ENCODE peak calls at places on chromosomes 13 and 19, in seven cellular contexts. One of them, this sample, is unnamed.
A peak's percentile ranks its signal among the peaks of the same experiment; 100 is the strongest.

GRCh38 chr13:97401421-97401820 is 32.5 kb upstream of the RAP2A start:
- DNase-seq in WTC11: no peak
- DNase-seq in anterior cingulate cortex: no peak
- DNase-seq in stimulated activated CD8-positive, alpha-beta memory T cell treated with anti-CD3 and anti-CD28 coated beads, Interleukin-2, amount 100 ng/mL, for 1 hour: no peak
- DNase-seq in AG04450: no peak
- DNase-seq in astrocyte of the spinal cord: no peak
- DNase-seq in effector memory CD4-positive, alpha-beta T cell: no peak
- DNase-seq in this sample: no peak

GRCh38 chr13:73722120-73722519 is 412.1 kb downstream of the KLF12 start:
- DNase-seq in AG04450: peak; percentile 8
- DNase-seq in stimulated activated CD8-positive, alpha-beta memory T cell treated with anti-CD3 and anti-CD28 coated beads, Interleukin-2, amount 100 ng/mL, for 1 hour: no peak
- DNase-seq in astrocyte of the spinal cord: peak; percentile 61
- DNase-seq in effector memory CD4-positive, alpha-beta T cell: no peak
- DNase-seq in WTC11: no peak
- DNase-seq in anterior cingulate cortex: no peak
- DNase-seq in this sample: peak; percentile 89

GRCh38 chr19:3683866-3684816 is 16.1 kb downstream of the PIP5K1C start:
- DNase-seq in stimulated activated CD8-positive, alpha-beta memory T cell treated with anti-CD3 and anti-CD28 coated beads, Interleukin-2, amount 100 ng/mL, for 1 hour: no peak
- DNase-seq in effector memory CD4-positive, alpha-beta T cell: no peak
- DNase-seq in anterior cingulate cortex: no peak
- DNase-seq in astrocyte of the spinal cord: peak; percentile 86
- DNase-seq in AG04450: no peak
- DNase-seq in WTC11: no peak
- DNase-seq in this sample: no peak

GRCh38 chr13:60765700-60766411 is 368.8 kb downstream of the TDRD3 start:
- DNase-seq in WTC11: no peak
- DNase-seq in stimulated activated CD8-positive, alpha-beta memory T cell treated with anti-CD3 and anti-CD28 coated beads, Interleukin-2, amount 100 ng/mL, for 1 hour: no peak
- DNase-seq in effector memory CD4-positive, alpha-beta T cell: no peak
- DNase-seq in astrocyte of the spinal cord: peak; percentile 31
- DNase-seq in AG04450: no peak
- DNase-seq in anterior cingulate cortex: no peak
- DNase-seq in this sample: peak; percentile 25

GRCh38 chr13:91722267-91722884 is 324.0 kb downstream of the GPC5 start:
- DNase-seq in WTC11: no peak
- DNase-seq in astrocyte of the spinal cord: peak; percentile 49
- DNase-seq in anterior cingulate cortex: no peak
- DNase-seq in effector memory CD4-positive, alpha-beta T cell: no peak
- DNase-seq in stimulated activated CD8-positive, alpha-beta memory T cell treated with anti-CD3 and anti-CD28 coated beads, Interleukin-2, amount 100 ng/mL, for 1 hour: no peak
- DNase-seq in AG04450: no peak
- DNase-seq in this sample: peak; percentile 33

GRCh38 chr13:114140909-114141255 is 8.5 kb upstream of the RASA3 start:
- DNase-seq in anterior cingulate cortex: no peak
- DNase-seq in AG04450: no peak
- DNase-seq in astrocyte of the spinal cord: no peak
- DNase-seq in effector memory CD4-positive, alpha-beta T cell: no peak
- DNase-seq in stimulated activated CD8-positive, alpha-beta memory T cell treated with anti-CD3 and anti-CD28 coated beads, Interleukin-2, amount 100 ng/mL, for 1 hour: no peak
- DNase-seq in WTC11: peak; percentile 7
- DNase-seq in this sample: no peak

GRCh38 chr13:59408738-59409137 is 755.0 kb downstream of the DIAPH3 start:
- DNase-seq in AG04450: no peak
- DNase-seq in anterior cingulate cortex: no peak
- DNase-seq in effector memory CD4-positive, alpha-beta T cell: no peak
- DNase-seq in stimulated activated CD8-positive, alpha-beta memory T cell treated with anti-CD3 and anti-CD28 coated beads, Interleukin-2, amount 100 ng/mL, for 1 hour: no peak
- DNase-seq in astrocyte of the spinal cord: no peak
- DNase-seq in WTC11: no peak
- DNase-seq in this sample: no peak

GRCh38 chr19:38073806-38074685 is 150.0 kb downstream of the DPF1 start:
- DNase-seq in effector memory CD4-positive, alpha-beta T cell: no peak
- DNase-seq in stimulated activated CD8-positive, alpha-beta memory T cell treated with anti-CD3 and anti-CD28 coated beads, Interleukin-2, amount 100 ng/mL, for 1 hour: no peak
- DNase-seq in astrocyte of the spinal cord: no peak
- DNase-seq in WTC11: peak; percentile 73
- DNase-seq in AG04450: no peak
- DNase-seq in anterior cingulate cortex: no peak
- DNase-seq in this sample: no peak

GRCh38 chr13:98022210-98022609 is 68.7 kb downstream of the IPO5 start:
- DNase-seq in astrocyte of the spinal cord: peak; percentile 80
- DNase-seq in anterior cingulate cortex: no peak
- DNase-seq in effector memory CD4-positive, alpha-beta T cell: no peak
- DNase-seq in WTC11: no peak
- DNase-seq in stimulated activated CD8-positive, alpha-beta memory T cell treated with anti-CD3 and anti-CD28 coated beads, Interleukin-2, amount 100 ng/mL, for 1 hour: no peak
- DNase-seq in AG04450: peak; percentile 38
- DNase-seq in this sample: peak; percentile 77

GRCh38 chr13:33007950-33008349 is 8.3 kb upstream of the KL start:
- DNase-seq in anterior cingulate cortex: no peak
- DNase-seq in effector memory CD4-positive, alpha-beta T cell: no peak
- DNase-seq in astrocyte of the spinal cord: no peak
- DNase-seq in stimulated activated CD8-positive, alpha-beta memory T cell treated with anti-CD3 and anti-CD28 coated beads, Interleukin-2, amount 100 ng/mL, for 1 hour: no peak
- DNase-seq in AG04450: no peak
- DNase-seq in WTC11: no peak
- DNase-seq in this sample: no peak

GRCh38 chr13:100650321-100650720 is 24.3 kb downstream of the TMTC4 start:
- DNase-seq in astrocyte of the spinal cord: no peak
- DNase-seq in WTC11: no peak
- DNase-seq in effector memory CD4-positive, alpha-beta T cell: no peak
- DNase-seq in stimulated activated CD8-positive, alpha-beta memory T cell treated with anti-CD3 and anti-CD28 coated beads, Interleukin-2, amount 100 ng/mL, for 1 hour: no peak
- DNase-seq in anterior cingulate cortex: peak; percentile 72
- DNase-seq in AG04450: no peak
- DNase-seq in this sample: no peak

GRCh38 chr13:109196896-109197295 is 567.5 kb downstream of the MYO16 start:
- DNase-seq in WTC11: peak; percentile 61
- DNase-seq in AG04450: no peak
- DNase-seq in astrocyte of the spinal cord: no peak
- DNase-seq in stimulated activated CD8-positive, alpha-beta memory T cell treated with anti-CD3 and anti-CD28 coated beads, Interleukin-2, amount 100 ng/mL, for 1 hour: no peak
- DNase-seq in anterior cingulate cortex: no peak
- DNase-seq in effector memory CD4-positive, alpha-beta T cell: no peak
- DNase-seq in this sample: no peak

GRCh38 chr13:95535243-95535642 is 17.3 kb upstream of the CLDN10 start:
- DNase-seq in astrocyte of the spinal cord: peak; percentile 81
- DNase-seq in stimulated activated CD8-positive, alpha-beta memory T cell treated with anti-CD3 and anti-CD28 coated beads, Interleukin-2, amount 100 ng/mL, for 1 hour: no peak
- DNase-seq in AG04450: no peak
- DNase-seq in anterior cingulate cortex: no peak
- DNase-seq in WTC11: no peak
- DNase-seq in effector memory CD4-positive, alpha-beta T cell: no peak
- DNase-seq in this sample: peak; percentile 98

GRCh38 chr13:61024046-61024445 is 391.6 kb downstream of the PCDH20 start:
- DNase-seq in AG04450: no peak
- DNase-seq in WTC11: no peak
- DNase-seq in astrocyte of the spinal cord: no peak
- DNase-seq in anterior cingulate cortex: no peak
- DNase-seq in stimulated activated CD8-positive, alpha-beta memory T cell treated with anti-CD3 and anti-CD28 coated beads, Interleukin-2, amount 100 ng/mL, for 1 hour: no peak
- DNase-seq in effector memory CD4-positive, alpha-beta T cell: no peak
- DNase-seq in this sample: no peak

GRCh38 chr19:8363803-8364771 is at the start of gene ANGPTL4:
- DNase-seq in WTC11: peak; percentile 68
- DNase-seq in AG04450: no peak
- DNase-seq in stimulated activated CD8-positive, alpha-beta memory T cell treated with anti-CD3 and anti-CD28 coated beads, Interleukin-2, amount 100 ng/mL, for 1 hour: peak; percentile 20
- DNase-seq in effector memory CD4-positive, alpha-beta T cell: no peak
- DNase-seq in anterior cingulate cortex: peak; percentile 17
- DNase-seq in astrocyte of the spinal cord: peak; percentile 74
- DNase-seq in this sample: no peak

GRCh38 chr19:33229962-33230361 is 4.3 kb upstream of the SLC7A10 start:
- DNase-seq in WTC11: no peak
- DNase-seq in astrocyte of the spinal cord: no peak
- DNase-seq in stimulated activated CD8-positive, alpha-beta memory T cell treated with anti-CD3 and anti-CD28 coated beads, Interleukin-2, amount 100 ng/mL, for 1 hour: no peak
- DNase-seq in anterior cingulate cortex: no peak
- DNase-seq in effector memory CD4-positive, alpha-beta T cell: no peak
- DNase-seq in AG04450: no peak
- DNase-seq in this sample: no peak

GRCh38 chr13:93147293-93147645 is 79.3 kb upstream of the GPC6 start:
- DNase-seq in anterior cingulate cortex: no peak
- DNase-seq in astrocyte of the spinal cord: no peak
- DNase-seq in AG04450: no peak
- DNase-seq in WTC11: no peak
- DNase-seq in stimulated activated CD8-positive, alpha-beta memory T cell treated with anti-CD3 and anti-CD28 coated beads, Interleukin-2, amount 100 ng/mL, for 1 hour: no peak
- DNase-seq in effector memory CD4-positive, alpha-beta T cell: no peak
- DNase-seq in this sample: no peak

GRCh38 chr13:41568143-41568989 is 111.0 kb downstream of the RGCC start:
- DNase-seq in anterior cingulate cortex: no peak
- DNase-seq in WTC11: no peak
- DNase-seq in astrocyte of the spinal cord: no peak
- DNase-seq in stimulated activated CD8-positive, alpha-beta memory T cell treated with anti-CD3 and anti-CD28 coated beads, Interleukin-2, amount 100 ng/mL, for 1 hour: no peak
- DNase-seq in effector memory CD4-positive, alpha-beta T cell: no peak
- DNase-seq in AG04450: no peak
- DNase-seq in this sample: no peak

GRCh38 chr13:43377149-43377548 is 353.8 kb downstream of the DNAJC15 start:
- DNase-seq in AG04450: no peak
- DNase-seq in astrocyte of the spinal cord: no peak
- DNase-seq in anterior cingulate cortex: no peak
- DNase-seq in WTC11: no peak
- DNase-seq in stimulated activated CD8-positive, alpha-beta memory T cell treated with anti-CD3 and anti-CD28 coated beads, Interleukin-2, amount 100 ng/mL, for 1 hour: no peak
- DNase-seq in effector memory CD4-positive, alpha-beta T cell: no peak
- DNase-seq in this sample: no peak

GRCh38 chr13:33312150-33312908 is 26.8 kb upstream of the STARD13 start:
- DNase-seq in astrocyte of the spinal cord: peak; percentile 60
- DNase-seq in anterior cingulate cortex: no peak
- DNase-seq in WTC11: no peak
- DNase-seq in stimulated activated CD8-positive, alpha-beta memory T cell treated with anti-CD3 and anti-CD28 coated beads, Interleukin-2, amount 100 ng/mL, for 1 hour: no peak
- DNase-seq in effector memory CD4-positive, alpha-beta T cell: no peak
- DNase-seq in AG04450: no peak
- DNase-seq in this sample: peak; percentile 65

GRCh38 chr13:48629282-48629681 is 24.4 kb upstream of the CYSLTR2 start:
- DNase-seq in anterior cingulate cortex: no peak
- DNase-seq in astrocyte of the spinal cord: no peak
- DNase-seq in AG04450: no peak
- DNase-seq in WTC11: no peak
- DNase-seq in effector memory CD4-positive, alpha-beta T cell: no peak
- DNase-seq in stimulated activated CD8-positive, alpha-beta memory T cell treated with anti-CD3 and anti-CD28 coated beads, Interleukin-2, amount 100 ng/mL, for 1 hour: no peak
- DNase-seq in this sample: no peak

GRCh38 chr13:40161931-40162330 is 504.5 kb downstream of the FOXO1 start:
- DNase-seq in effector memory CD4-positive, alpha-beta T cell: no peak
- DNase-seq in AG04450: no peak
- DNase-seq in stimulated activated CD8-positive, alpha-beta memory T cell treated with anti-CD3 and anti-CD28 coated beads, Interleukin-2, amount 100 ng/mL, for 1 hour: no peak
- DNase-seq in anterior cingulate cortex: no peak
- DNase-seq in WTC11: no peak
- DNase-seq in astrocyte of the spinal cord: no peak
- DNase-seq in this sample: no peak

GRCh38 chr19:18833849-18834643 is 2.3 kb downstream of the UPF1 start:
- DNase-seq in anterior cingulate cortex: no peak
- DNase-seq in astrocyte of the spinal cord: no peak
- DNase-seq in effector memory CD4-positive, alpha-beta T cell: no peak
- DNase-seq in stimulated activated CD8-positive, alpha-beta memory T cell treated with anti-CD3 and anti-CD28 coated beads, Interleukin-2, amount 100 ng/mL, for 1 hour: no peak
- DNase-seq in WTC11: no peak
- DNase-seq in AG04450: no peak
- DNase-seq in this sample: no peak

GRCh38 chr13:33953203-33953602 is 135.3 kb downstream of the RFC3 start:
- DNase-seq in astrocyte of the spinal cord: peak; percentile 77
- DNase-seq in anterior cingulate cortex: no peak
- DNase-seq in effector memory CD4-positive, alpha-beta T cell: no peak
- DNase-seq in AG04450: no peak
- DNase-seq in stimulated activated CD8-positive, alpha-beta memory T cell treated with anti-CD3 and anti-CD28 coated beads, Interleukin-2, amount 100 ng/mL, for 1 hour: no peak
- DNase-seq in WTC11: no peak
- DNase-seq in this sample: peak; percentile 48

GRCh38 chr13:86601351-86601750 is 802.1 kb upstream of the SLITRK6 start:
- DNase-seq in astrocyte of the spinal cord: peak; percentile 58
- DNase-seq in AG04450: no peak
- DNase-seq in anterior cingulate cortex: no peak
- DNase-seq in effector memory CD4-positive, alpha-beta T cell: no peak
- DNase-seq in stimulated activated CD8-positive, alpha-beta memory T cell treated with anti-CD3 and anti-CD28 coated beads, Interleukin-2, amount 100 ng/mL, for 1 hour: no peak
- DNase-seq in WTC11: no peak
- DNase-seq in this sample: peak; percentile 65

GRCh38 chr13:99636728-99637353 is 135.6 kb downstream of the TM9SF2 start:
- DNase-seq in effector memory CD4-positive, alpha-beta T cell: no peak
- DNase-seq in WTC11: no peak
- DNase-seq in astrocyte of the spinal cord: no peak
- DNase-seq in AG04450: no peak
- DNase-seq in stimulated activated CD8-positive, alpha-beta memory T cell treated with anti-CD3 and anti-CD28 coated beads, Interleukin-2, amount 100 ng/mL, for 1 hour: no peak
- DNase-seq in anterior cingulate cortex: no peak
- DNase-seq in this sample: no peak

GRCh38 chr19:7326105-7326877 is 22.4 kb upstream of the ARHGEF18 start:
- DNase-seq in effector memory CD4-positive, alpha-beta T cell: no peak
- DNase-seq in stimulated activated CD8-positive, alpha-beta memory T cell treated with anti-CD3 and anti-CD28 coated beads, Interleukin-2, amount 100 ng/mL, for 1 hour: no peak
- DNase-seq in anterior cingulate cortex: no peak
- DNase-seq in AG04450: no peak
- DNase-seq in WTC11: peak; percentile 80
- DNase-seq in astrocyte of the spinal cord: peak; percentile 4
- DNase-seq in this sample: peak; percentile 17

GRCh38 chr19:6061420-6062130 is 48.7 kb downstream of the RFX2 start:
- DNase-seq in WTC11: no peak
- DNase-seq in astrocyte of the spinal cord: no peak
- DNase-seq in effector memory CD4-positive, alpha-beta T cell: no peak
- DNase-seq in anterior cingulate cortex: no peak
- DNase-seq in stimulated activated CD8-positive, alpha-beta memory T cell treated with anti-CD3 and anti-CD28 coated beads, Interleukin-2, amount 100 ng/mL, for 1 hour: no peak
- DNase-seq in AG04450: no peak
- DNase-seq in this sample: no peak

This sample was measured in HT1080.